ENCODE peak calls at places on chromosomes 6 and 20, in seven cellular contexts. T is mucosa of gallbladder; O is T follicular helper cell; R is ELR; M is CD8-positive, alpha-beta memory T cell; I is aorta; Y is hepatocyte. C is an unnamed sample.

GRCh38 chr6:17957488-17957887 is 29.9 kb downstream of the KIF13A start:
- DNase-seq in T (no peak), O (no peak), R (no peak), M (no peak), I (no peak), Y (no peak), C (no peak)

GRCh38 chr20:58557713-58558335 is 42.6 kb upstream of the APCDD1L start:
- DNase-seq in T (no peak), O (no peak), R (peak; percentile 47), M (no peak), I (no peak), Y (no peak), C (no peak)

GRCh38 chr6:52503853-52504777 is 72.7 kb downstream of the TRAM2 start:
- DNase-seq in T (peak; percentile 95), O (no peak), R (peak; percentile 96), M (no peak), I (peak; percentile 91), Y (peak; percentile 78), C (no peak)

GRCh38 chr6:127812985-127813681 is 87.7 kb downstream of the THEMIS start:
- DNase-seq in T (no peak), O (no peak), R (no peak), M (no peak), I (no peak), Y (no peak), C (no peak)

GRCh38 chr6:114090626-114091025 is 119.7 kb upstream of the HDAC2 start:
- DNase-seq in T (no peak), O (no peak), R (no peak), M (no peak), I (no peak), Y (no peak), C (no peak)

GRCh38 chr6:145929037-145929633 is 35.0 kb downstream of the SHPRH start:
- DNase-seq in T (no peak), O (no peak), R (peak; percentile 63), M (peak; percentile 5), I (no peak), Y (peak; percentile 58), C (peak; percentile 3)

GRCh38 chr6:11810854-11811643 is 32.4 kb upstream of the ADTRP start:
- DNase-seq in T (no peak), O (no peak), R (no peak), M (no peak), I (no peak), Y (no peak), C (no peak)

GRCh38 chr6:70985151-70985550 is 28.3 kb upstream of the B3GAT2 start:
- DNase-seq in T (no peak), O (no peak), R (no peak), M (no peak), I (no peak), Y (no peak), C (no peak)

GRCh38 chr6:129507846-129508245 is 202.1 kb downstream of the ARHGAP18 start:
- DNase-seq in T (no peak), O (no peak), R (no peak), M (no peak), I (no peak), Y (no peak), C (no peak)

GRCh38 chr20:25676164-25676809 is 20.4 kb downstream of the ZNF337 start:
- DNase-seq in T (no peak), O (no peak), R (peak; percentile 45), M (no peak), I (no peak), Y (peak; percentile 46), C (peak; percentile 18)

GRCh38 chr6:157107915-157108651 is 215.2 kb downstream of the TMEM242 start:
- DNase-seq in T (no peak), O (no peak), R (peak; percentile 96), M (peak; percentile 2), I (no peak), Y (peak; percentile 59), C (peak; percentile 89)

GRCh38 chr6:113371106-113371505 is 486.0 kb upstream of the MARCKS start:
- DNase-seq in T (no peak), O (no peak), R (peak; percentile 33), M (no peak), I (no peak), Y (no peak), C (no peak)

GRCh38 chr20:33399924-33400323 is 1.4 kb downstream of the CDK5RAP1 start:
- DNase-seq in T (no peak), O (no peak), R (no peak), M (no peak), I (no peak), Y (no peak), C (no peak)

GRCh38 chr6:52423971-52424381 is 3.8 kb downstream of the EFHC1 start:
- DNase-seq in T (no peak), O (no peak), R (peak; percentile 94), M (no peak), I (peak; percentile 58), Y (no peak), C (peak; percentile 51)

GRCh38 chr20:49938173-49939163 is 2.3 kb downstream of the RNF114 start:
- DNase-seq in T (peak; percentile 35), O (no peak), R (peak; percentile 42), M (no peak), I (peak; percentile 78), Y (peak; percentile 56), C (no peak)

GRCh38 chr6:91149914-91150674 is 563.2 kb upstream of the MAP3K7 start:
- DNase-seq in T (no peak), O (no peak), R (no peak), M (no peak), I (no peak), Y (no peak), C (no peak)

GRCh38 chr20:58447733-58448391 is 58.8 kb downstream of the VAPB start:
- DNase-seq in T (peak; percentile 23), O (peak; percentile 45), R (peak; percentile 77), M (peak; percentile 24), I (no peak), Y (peak; percentile 71), C (no peak)

GRCh38 chr20:17281478-17281877 is 54.6 kb downstream of the PCSK2 start:
- DNase-seq in T (no peak), O (no peak), R (peak; percentile 12), M (no peak), I (no peak), Y (peak; percentile 62), C (no peak)

GRCh38 chr6:30171677-30172471 is 8.5 kb downstream of the TRIM15 start:
- DNase-seq in T (no peak), O (no peak), R (peak; percentile 35), M (peak; percentile 6), I (no peak), Y (peak; percentile 52), C (no peak)

GRCh38 chr6:161318456-161318855 is 44.6 kb upstream of the AGPAT4 start:
- DNase-seq in T (no peak), O (no peak), R (no peak), M (no peak), I (no peak), Y (no peak), C (no peak)

GRCh38 chr6:34247481-34248197 is 1.2 kb downstream of the SMIM29 start:
- DNase-seq in T (no peak), O (no peak), R (peak; percentile 30), M (no peak), I (no peak), Y (no peak), C (no peak)

GRCh38 chr20:61120595-61121515 is 131.2 kb upstream of the CDH4 start:
- DNase-seq in T (peak; percentile 20), O (no peak), R (peak; percentile 90), M (peak; percentile 9), I (no peak), Y (peak; percentile 84), C (no peak)

GRCh38 chr6:69974193-69974592 is 107.8 kb downstream of the COL19A1 start:
- DNase-seq in T (no peak), O (no peak), R (peak; percentile 29), M (no peak), I (no peak), Y (peak; percentile 78), C (no peak)

GRCh38 chr6:586553-586952 is 70.3 kb downstream of the HUS1B start:
- DNase-seq in T (no peak), O (no peak), R (no peak), M (no peak), I (no peak), Y (no peak), C (no peak)

GRCh38 chr6:108557494-108558371 is 3.0 kb upstream of the FOXO3 start:
- DNase-seq in T (peak; percentile 73), O (peak; percentile 78), R (peak; percentile 79), M (peak; percentile 82), I (peak; percentile 81), Y (peak; percentile 94), C (no peak)

GRCh38 chr20:62952373-62953166 is at the start of gene SLC17A9:
- DNase-seq in T (peak; percentile 65), O (no peak), R (peak; percentile 88), M (peak; percentile 47), I (peak; percentile 88), Y (peak; percentile 91), C (no peak)

GRCh38 chr6:112330071-112330876 is 16.9 kb upstream of the RFPL4B start:
- DNase-seq in T (no peak), O (no peak), R (peak; percentile 65), M (no peak), I (no peak), Y (no peak), C (no peak)

GRCh38 chr6:44257007-44257752 is at the start of gene SLC35B2:
- DNase-seq in T (peak; percentile 49), O (peak; percentile 48), R (peak; percentile 81), M (peak; percentile 72), I (peak; percentile 76), Y (peak; percentile 89), C (no peak)

GRCh38 chr6:130853555-130854183 is 26.5 kb downstream of the SMLR1 start:
- DNase-seq in T (no peak), O (no peak), R (peak; percentile 76), M (no peak), I (no peak), Y (peak; percentile 28), C (peak; percentile 9)

GRCh38 chr20:53764416-53764800 is 170.8 kb upstream of the ZNF217 start:
- DNase-seq in T (no peak), O (no peak), R (no peak), M (no peak), I (no peak), Y (no peak), C (no peak)

GRCh38 chr6:17984822-17985660 is 2.4 kb downstream of the KIF13A start:
- DNase-seq in T (no peak), O (no peak), R (no peak), M (no peak), I (no peak), Y (no peak), C (no peak)